ENCODE peak calls at places on chromosomes 7 and 10, in six cellular contexts. C, H, P, E, Z and N are unnamed samples.

GRCh38 chr7:39130740-39131538 is 153.2 kb downstream of the POU6F2 start:
- DNase-seq in Z (no peak), P (no peak), C (no peak), H (no peak), E (no peak), N (no peak)

GRCh38 chr7:116227678-116228239 is 17.4 kb downstream of the TES start:
- DNase-seq in H (peak; percentile 65), C (no peak), Z (no peak), E (no peak), P (peak; percentile 79), N (no peak)

GRCh38 chr10:48452879-48453412 is 146.5 kb downstream of the MAPK8 start:
- DNase-seq in Z (no peak), E (no peak), H (no peak), P (no peak), C (no peak), N (no peak)

GRCh38 chr10:59672150-59672875 is 37.3 kb downstream of the SLC16A9 start:
- DNase-seq in E (no peak), C (no peak), P (no peak), Z (no peak), H (no peak), N (no peak)

GRCh38 chr7:47244692-47245091 is 337.2 kb downstream of the TNS3 start:
- DNase-seq in P (no peak), H (no peak), C (no peak), Z (no peak), E (no peak), N (no peak)

GRCh38 chr10:12605580-12606405 is 256.4 kb downstream of the CAMK1D start:
- DNase-seq in C (peak; percentile 93), H (no peak), Z (peak; percentile 54), P (peak; percentile 32), E (peak; percentile 61), N (peak; percentile 79)

GRCh38 chr7:67705850-67706249 is 709.2 kb downstream of the TYW1 start:
- DNase-seq in H (no peak), P (no peak), E (no peak), C (no peak), Z (no peak), N (no peak)

GRCh38 chr10:69497611-69498390 is 46.5 kb downstream of the TSPAN15 start:
- DNase-seq in H (no peak), Z (no peak), E (no peak), P (no peak), C (no peak), N (no peak)

GRCh38 chr10:101892782-101893391 is 49.3 kb upstream of the KCNIP2 start:
- DNase-seq in C (no peak), H (no peak), Z (no peak), P (no peak), E (no peak), N (no peak)

GRCh38 chr7:1060315-1061080 is 16.2 kb downstream of the GPR146 start:
- DNase-seq in C (peak; percentile 73), Z (peak; percentile 50), H (no peak), E (peak; percentile 49), P (no peak), N (no peak)

GRCh38 chr7:149714081-149714909 is 59.1 kb downstream of the ZNF467 start:
- DNase-seq in H (peak; percentile 100), C (peak; percentile 91), E (peak; percentile 91), P (peak; percentile 84), Z (peak; percentile 92), N (peak; percentile 80)

GRCh38 chr10:132674311-132674710 is 111.6 kb downstream of the NKX6-2 start:
- DNase-seq in E (no peak), H (no peak), P (no peak), Z (no peak), C (peak; percentile 1), N (no peak)

GRCh38 chr10:130994845-130995244 is 316.7 kb downstream of the TCERG1L start:
- DNase-seq in E (no peak), C (no peak), Z (no peak), P (no peak), H (no peak), N (no peak)

GRCh38 chr10:130992802-130993523 is 318.6 kb downstream of the TCERG1L start:
- DNase-seq in C (no peak), H (no peak), P (no peak), E (no peak), Z (no peak), N (no peak)

GRCh38 chr10:130997267-130998045 is 314.1 kb downstream of the TCERG1L start:
- DNase-seq in Z (no peak), P (no peak), H (no peak), C (no peak), E (no peak), N (no peak)

GRCh38 chr10:130993612-130994011 is 317.9 kb downstream of the TCERG1L start:
- DNase-seq in P (no peak), H (no peak), E (no peak), Z (no peak), C (no peak), N (no peak)

DNA sequence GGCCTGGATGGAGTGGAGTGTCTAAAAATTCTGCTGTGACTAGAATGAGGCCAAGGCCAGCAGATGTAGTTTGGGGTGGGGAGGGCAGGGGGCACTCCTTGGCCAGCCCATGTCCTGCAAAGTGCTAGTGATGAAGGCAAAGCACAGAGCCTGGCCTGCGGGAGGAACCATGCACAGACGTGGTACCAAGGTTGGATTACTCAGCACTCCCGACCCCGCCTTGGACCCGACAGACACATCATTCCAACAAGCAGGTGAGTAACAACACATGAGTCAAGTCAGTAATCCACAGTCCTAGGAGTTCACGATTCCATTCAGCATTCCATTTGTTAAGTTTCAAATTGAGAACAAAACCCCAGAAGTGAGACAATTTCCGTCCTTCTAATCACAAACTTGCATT is 317.3 kb downstream of the TCERG1L start:
- DNase-seq in E (no peak), P (no peak), Z (no peak), C (no peak), H (no peak), N (no peak)
- H3K9me3 ChIP-seq in E (no peaks in the 10 kb centered on the region), P (peaks cover 24% of the 10 kb centered on the region), Z (no peaks in the 10 kb centered on the region), C (no peaks in the 10 kb centered on the region), H (no peaks in the 10 kb centered on the region), N (no peaks in the 10 kb centered on the region)

GRCh38 chr10:70730955-70731354 is 54.2 kb downstream of the TBATA start:
- DNase-seq in E (no peak), P (no peak), Z (no peak), H (no peak), C (no peak), N (no peak)
- H3K4me3 ChIP-seq in E (no peak overlapping the region), P (no peak overlapping the region), Z (no peak overlapping the region), H (no peak overlapping the region), C (no peak overlapping the region), N (no peak overlapping the region)

GRCh38 chr10:38147686-38148085 is 53.5 kb downstream of the ZNF37A start:
- DNase-seq in Z (no peak), C (no peak), H (no peak), P (no peak), E (no peak), N (no peak)

GRCh38 chr10:38146579-38147333 is 52.6 kb downstream of the ZNF37A start:
- DNase-seq in P (no peak), E (no peak), H (no peak), C (no peak), Z (no peak), N (no peak)

DNA sequence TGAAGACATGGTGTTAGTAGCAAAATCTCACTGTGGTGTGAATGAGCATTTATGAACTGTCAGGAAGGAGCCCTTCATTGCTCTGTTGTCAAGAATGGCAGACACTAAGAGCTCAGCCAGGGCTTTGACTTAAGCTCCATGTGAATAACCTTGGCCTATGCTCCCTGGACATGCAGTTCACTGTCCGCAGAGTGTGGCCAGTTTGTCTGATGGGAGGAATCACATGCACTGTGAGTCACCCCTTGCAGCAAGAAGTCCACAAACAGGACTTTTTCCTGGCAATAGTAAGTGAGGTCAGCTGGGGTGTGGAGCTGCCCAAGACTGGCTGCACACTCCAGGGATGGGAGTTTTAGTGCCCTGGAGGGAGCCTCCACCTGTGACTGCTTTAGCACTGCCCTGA is 49.5 kb downstream of the ZNF37A start:
- DNase-seq in H (no peak), P (no peak), Z (no peak), C (peak; percentile 13), E (no peak), N (no peak)
- H3K9me3 ChIP-seq in H (no peaks in the 10 kb centered on the region), P (peaks cover 3% of the 10 kb centered on the region), Z (no peaks in the 10 kb centered on the region), C (no peaks in the 10 kb centered on the region), E (no peaks in the 10 kb centered on the region), N (no peaks in the 10 kb centered on the region)

GRCh38 chr7:134546903-134547737 is 1.8 kb upstream of the AKR1B15 start:
- DNase-seq in E (peak; percentile 72), H (peak; percentile 60), P (peak; percentile 72), Z (peak; percentile 64), C (peak; percentile 77), N (peak; percentile 70)
- H3K4me3 ChIP-seq in E (no peak overlapping the region), H (peak overlapping the region; percentile 37), P (peak overlapping the region; percentile 42), Z (peak overlapping the region; percentile 52), C (peak overlapping the region; percentile 56), N (no peak overlapping the region)

GRCh38 chr7:158075633-158076001 is 512.0 kb downstream of the PTPRN2 start:
- DNase-seq in Z (no peak), P (no peak), H (peak; percentile 38), C (no peak), E (no peak), N (no peak)
- H3K9me3 ChIP-seq in Z (no peaks in the 10 kb centered on the region), P (peaks cover 42% of the 10 kb centered on the region), H (peaks cover 7% of the 10 kb centered on the region), C (no peaks in the 10 kb centered on the region), E (no peaks in the 10 kb centered on the region), N (no peaks in the 10 kb centered on the region)

GRCh38 chr10:33336606-33337334 is 2.3 kb upstream of the NRP1 start:
- DNase-seq in E (peak; percentile 74), C (peak; percentile 50), Z (peak; percentile 78), H (peak; percentile 74), P (peak; percentile 44), N (no peak)
- H3K4me3 ChIP-seq in E (peak overlapping the region; percentile 91), C (peak overlapping the region; percentile 78), Z (peak overlapping the region; percentile 84), H (peak overlapping the region; percentile 90), P (peak overlapping the region; percentile 95), N (no peak overlapping the region)

DNA sequence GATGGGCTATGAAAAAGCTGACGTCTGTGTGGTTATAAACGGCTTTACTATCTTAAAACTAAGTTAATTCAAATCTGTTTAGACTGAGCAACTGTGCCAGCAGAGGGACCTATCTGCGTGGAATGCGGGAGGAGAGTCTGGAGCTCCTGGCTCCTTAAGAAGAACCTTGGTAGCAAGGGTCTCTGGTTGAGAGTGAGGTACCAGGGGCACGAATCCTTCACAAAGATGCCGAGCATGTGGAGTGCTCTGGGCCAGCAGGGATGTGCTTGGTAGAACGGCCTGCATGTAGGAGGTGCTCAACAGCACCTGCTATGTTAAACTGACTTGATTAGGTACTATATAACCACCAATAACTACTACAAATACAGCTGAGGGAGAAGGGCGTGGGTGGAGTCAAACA is 102.6 kb downstream of the VIPR2 start:
- DNase-seq in Z (no peak), P (no peak), C (no peak), E (no peak), H (no peak), N (no peak)
- H3K9me3 ChIP-seq in Z (no peaks in the 10 kb centered on the region), P (peaks cover 12% of the 10 kb centered on the region), C (no peaks in the 10 kb centered on the region), E (no peaks in the 10 kb centered on the region), H (no peaks in the 10 kb centered on the region), N (no peaks in the 10 kb centered on the region)

DNA sequence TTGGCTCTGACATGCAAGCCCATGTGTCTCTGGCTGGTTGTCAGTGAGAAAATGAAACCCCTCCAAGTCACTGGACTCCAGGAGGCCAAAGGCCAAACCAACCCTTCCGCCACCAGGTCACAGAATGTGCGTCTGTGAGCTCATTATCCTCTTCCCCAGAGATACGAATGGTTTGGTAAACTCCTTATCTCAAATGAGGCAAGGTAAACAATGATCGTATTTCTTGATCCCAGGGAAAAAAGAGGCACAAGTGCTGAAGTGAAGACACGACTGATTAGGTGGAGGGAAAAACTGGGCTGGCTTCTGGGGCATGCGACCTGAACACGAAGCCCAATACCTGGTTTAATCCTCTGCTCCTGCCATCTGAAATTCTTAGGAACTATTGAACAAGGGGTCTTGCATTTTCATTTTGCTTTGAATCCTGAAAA is 70.6 kb upstream of the ARID5B start:
- DNase-seq in P (no peak), C (no peak), H (no peak), E (no peak), Z (no peak), N (no peak)
- H3K4me3 ChIP-seq in P (no peak overlapping the region), C (no peak overlapping the region), H (no peak overlapping the region), E (no peak overlapping the region), Z (no peak overlapping the region), N (no peak overlapping the region)